ENCODE peak calls at places on chromosome 1, in five cellular contexts. J is stimulated activated CD4-positive, alpha-beta T cell treated with anti-CD3 and anti-CD28 coated beads, Interleukin-4, amount 100 ng/mL, for 48 hours; I is M059J; G is pancreas; W is C1 segment of cervical spinal cord. R is an unnamed sample.

GRCh38 chr1:214416417-214417212 is 134.8 kb downstream of the PTPN14 start:
- DNase-seq in J (no peak), I (peak), G (no peak), W (no peak), R (no peak)

GRCh38 chr1:202131956-202132821 is 9.5 kb downstream of the GPR37L1 start:
- DNase-seq in J (no peak), I (no peak), G (no peak), W (peak), R (no peak)

GRCh38 chr1:67194209-67194863 is 28.1 kb downstream of the IL23R start:
- DNase-seq in J (no peak), I (peak), G (no peak), W (no peak), R (no peak)

GRCh38 chr1:94022471-94023189 is 98.3 kb downstream of the ABCA4 start:
- DNase-seq in J (no peak), I (peak), G (no peak), W (no peak), R (no peak)

GRCh38 chr1:1246601-1247340 is at the start of gene C1QTNF12:
- DNase-seq in J (no peak), I (no peak), G (peak), W (no peak), R (no peak)

GRCh38 chr1:214623430-214623829 is 20.4 kb downstream of the CENPF start:
- DNase-seq in J (no peak), I (peak), G (no peak), W (no peak), R (no peak)

GRCh38 chr1:56301791-56302190 is 277.6 kb downstream of the PLPP3 start:
- DNase-seq in J (no peak), I (peak), G (no peak), W (no peak), R (no peak)

GRCh38 chr1:230844561-230844960 is 23.8 kb downstream of the C1orf198 start:
- DNase-seq in J (no peak), I (no peak), G (no peak), W (no peak), R (no peak)

GRCh38 chr1:37513795-37514349 is 694 bp downstream of the MEAF6 start:
- DNase-seq in J (peak), I (peak), G (peak), W (peak), R (peak)

GRCh38 chr1:108107658-108108057 is 92.5 kb downstream of the SLC25A24 start:
- DNase-seq in J (peak), I (peak), G (no peak), W (no peak), R (no peak)

R was measured in GM12891.